ENCODE peak calls at places on chromosomes 5 and 9, in five cellular contexts. One of them, this sample, is unnamed.

GRCh38 chr9:100601216-100601615 is 23.3 kb downstream of the CAVIN4 start:
- DNase-seq in gastrocnemius medialis: no peak
- DNase-seq in heart right ventricle: peak; percentile 25
- DNase-seq in fibroblast of the aortic adventitia: peak; percentile 63
- DNase-seq in transverse colon: peak; percentile 49
- DNase-seq in this sample: peak; percentile 56

GRCh38 chr9:84975926-84976325 is 306.4 kb downstream of the NTRK2 start:
- DNase-seq in gastrocnemius medialis: no peak
- DNase-seq in heart right ventricle: no peak
- DNase-seq in fibroblast of the aortic adventitia: no peak
- DNase-seq in transverse colon: no peak
- DNase-seq in this sample: no peak

GRCh38 chr5:56011835-56012234 is 17.1 kb upstream of the IL6ST start:
- DNase-seq in gastrocnemius medialis: no peak
- DNase-seq in heart right ventricle: no peak
- DNase-seq in fibroblast of the aortic adventitia: peak; percentile 96
- DNase-seq in transverse colon: no peak
- DNase-seq in this sample: peak; percentile 92

GRCh38 chr9:92650839-92651621 is 18.9 kb downstream of the IPPK start:
- DNase-seq in gastrocnemius medialis: no peak
- DNase-seq in heart right ventricle: peak; percentile 57
- DNase-seq in fibroblast of the aortic adventitia: peak; percentile 95
- DNase-seq in transverse colon: peak; percentile 25
- DNase-seq in this sample: peak; percentile 90

GRCh38 chr5:151027961-151028479 is 7.6 kb downstream of the GPX3 start:
- DNase-seq in gastrocnemius medialis: no peak
- DNase-seq in heart right ventricle: no peak
- DNase-seq in fibroblast of the aortic adventitia: no peak
- DNase-seq in transverse colon: no peak
- DNase-seq in this sample: no peak

GRCh38 chr9:899440-900184 is 58.1 kb downstream of the DMRT1 start:
- DNase-seq in gastrocnemius medialis: no peak
- DNase-seq in heart right ventricle: no peak
- DNase-seq in fibroblast of the aortic adventitia: no peak
- DNase-seq in transverse colon: peak; percentile 14
- DNase-seq in this sample: no peak

GRCh38 chr9:98903938-98904560 is 39.7 kb upstream of the COL15A1 start:
- DNase-seq in gastrocnemius medialis: peak; percentile 32
- DNase-seq in heart right ventricle: peak; percentile 47
- DNase-seq in fibroblast of the aortic adventitia: no peak
- DNase-seq in transverse colon: no peak
- DNase-seq in this sample: no peak

GRCh38 chr9:101566904-101567724 is 27.7 kb downstream of the PPP3R2 start:
- DNase-seq in gastrocnemius medialis: no peak
- DNase-seq in heart right ventricle: no peak
- DNase-seq in fibroblast of the aortic adventitia: peak; percentile 39
- DNase-seq in transverse colon: no peak
- DNase-seq in this sample: no peak

GRCh38 chr9:93094294-93095204 is 1.5 kb upstream of the CARD19 start:
- DNase-seq in gastrocnemius medialis: no peak
- DNase-seq in heart right ventricle: peak; percentile 70
- DNase-seq in fibroblast of the aortic adventitia: no peak
- DNase-seq in transverse colon: peak; percentile 63
- DNase-seq in this sample: peak; percentile 60

GRCh38 chr9:121769939-121770338 is 118.5 kb downstream of the DAB2IP start:
- DNase-seq in gastrocnemius medialis: no peak
- DNase-seq in heart right ventricle: no peak
- DNase-seq in fibroblast of the aortic adventitia: no peak
- DNase-seq in transverse colon: no peak
- DNase-seq in this sample: no peak

GRCh38 chr9:85212209-85212608 is 529.5 kb downstream of the AGTPBP1 start:
- DNase-seq in gastrocnemius medialis: no peak
- DNase-seq in heart right ventricle: no peak
- DNase-seq in fibroblast of the aortic adventitia: peak; percentile 53
- DNase-seq in transverse colon: no peak
- DNase-seq in this sample: peak; percentile 22

GRCh38 chr9:97440160-97440559 is 28.3 kb downstream of the TDRD7 start:
- DNase-seq in gastrocnemius medialis: no peak
- DNase-seq in heart right ventricle: no peak
- DNase-seq in fibroblast of the aortic adventitia: no peak
- DNase-seq in transverse colon: no peak
- DNase-seq in this sample: no peak

GRCh38 chr5:150401076-150401375 is 11.7 kb downstream of the CD74 start:
- DNase-seq in gastrocnemius medialis: no peak
- DNase-seq in heart right ventricle: no peak
- DNase-seq in fibroblast of the aortic adventitia: no peak
- DNase-seq in transverse colon: no peak
- DNase-seq in this sample: peak; percentile 42

GRCh38 chr9:130845901-130846381 is 10.9 kb downstream of the ABL1 start:
- DNase-seq in gastrocnemius medialis: no peak
- DNase-seq in heart right ventricle: peak; percentile 63
- DNase-seq in fibroblast of the aortic adventitia: peak; percentile 89
- DNase-seq in transverse colon: no peak
- DNase-seq in this sample: peak; percentile 71

GRCh38 chr5:140111043-140111858 is 2.7 kb upstream of the PURA start:
- DNase-seq in gastrocnemius medialis: no peak
- DNase-seq in heart right ventricle: no peak
- DNase-seq in fibroblast of the aortic adventitia: no peak
- DNase-seq in transverse colon: no peak
- DNase-seq in this sample: no peak

GRCh38 chr9:129910628-129911567 is 75.6 kb downstream of the USP20 start:
- DNase-seq in gastrocnemius medialis: no peak
- DNase-seq in heart right ventricle: no peak
- DNase-seq in fibroblast of the aortic adventitia: peak; percentile 100
- DNase-seq in transverse colon: no peak
- DNase-seq in this sample: peak; percentile 89

GRCh38 chr9:126413470-126414051 is 86.9 kb downstream of the MVB12B start:
- DNase-seq in gastrocnemius medialis: no peak
- DNase-seq in heart right ventricle: no peak
- DNase-seq in fibroblast of the aortic adventitia: no peak
- DNase-seq in transverse colon: no peak
- DNase-seq in this sample: no peak

GRCh38 chr5:38208782-38209378 is 49.5 kb upstream of the EGFLAM start:
- DNase-seq in gastrocnemius medialis: no peak
- DNase-seq in heart right ventricle: peak; percentile 22
- DNase-seq in fibroblast of the aortic adventitia: peak; percentile 49
- DNase-seq in transverse colon: no peak
- DNase-seq in this sample: no peak

GRCh38 chr5:27652505-27652904 is 614.1 kb upstream of the CDH9 start:
- DNase-seq in gastrocnemius medialis: no peak
- DNase-seq in heart right ventricle: no peak
- DNase-seq in fibroblast of the aortic adventitia: no peak
- DNase-seq in transverse colon: no peak
- DNase-seq in this sample: no peak

GRCh38 chr5:152146566-152146965 is 221.9 kb upstream of the GLRA1 start:
- DNase-seq in gastrocnemius medialis: no peak
- DNase-seq in heart right ventricle: no peak
- DNase-seq in fibroblast of the aortic adventitia: no peak
- DNase-seq in transverse colon: no peak
- DNase-seq in this sample: no peak

GRCh38 chr5:177416334-177416733 is 7.0 kb upstream of the F12 start:
- DNase-seq in gastrocnemius medialis: no peak
- DNase-seq in heart right ventricle: no peak
- DNase-seq in fibroblast of the aortic adventitia: peak; percentile 26
- DNase-seq in transverse colon: peak; percentile 61
- DNase-seq in this sample: peak; percentile 75

GRCh38 chr5:124439609-124440008 is 306.8 kb downstream of the ZNF608 start:
- DNase-seq in gastrocnemius medialis: no peak
- DNase-seq in heart right ventricle: no peak
- DNase-seq in fibroblast of the aortic adventitia: no peak
- DNase-seq in transverse colon: no peak
- DNase-seq in this sample: no peak

GRCh38 chr5:107464876-107465275 is 205.9 kb downstream of the EFNA5 start:
- DNase-seq in gastrocnemius medialis: no peak
- DNase-seq in heart right ventricle: no peak
- DNase-seq in fibroblast of the aortic adventitia: no peak
- DNase-seq in transverse colon: no peak
- DNase-seq in this sample: no peak

GRCh38 chr5:159181152-159181551 is 28.2 kb downstream of the RNF145 start:
- DNase-seq in gastrocnemius medialis: no peak
- DNase-seq in heart right ventricle: no peak
- DNase-seq in fibroblast of the aortic adventitia: no peak
- DNase-seq in transverse colon: no peak
- DNase-seq in this sample: no peak

GRCh38 chr9:129383005-129383414 is 204.9 kb upstream of the IER5L start:
- DNase-seq in gastrocnemius medialis: peak; percentile 30
- DNase-seq in heart right ventricle: peak; percentile 28
- DNase-seq in fibroblast of the aortic adventitia: no peak
- DNase-seq in transverse colon: peak; percentile 86
- DNase-seq in this sample: peak; percentile 90

GRCh38 chr5:95942968-95943367 is 18.7 kb downstream of the ELL2 start:
- DNase-seq in gastrocnemius medialis: no peak
- DNase-seq in heart right ventricle: no peak
- DNase-seq in fibroblast of the aortic adventitia: no peak
- DNase-seq in transverse colon: no peak
- DNase-seq in this sample: no peak

GRCh38 chr9:135035781-135036760 is 51.4 kb upstream of the OLFM1 start:
- DNase-seq in gastrocnemius medialis: no peak
- DNase-seq in heart right ventricle: no peak
- DNase-seq in fibroblast of the aortic adventitia: no peak
- DNase-seq in transverse colon: no peak
- DNase-seq in this sample: peak; percentile 77

GRCh38 chr5:93899026-93899600 is 157.7 kb upstream of the POU5F2 start:
- DNase-seq in gastrocnemius medialis: no peak
- DNase-seq in heart right ventricle: no peak
- DNase-seq in fibroblast of the aortic adventitia: no peak
- DNase-seq in transverse colon: no peak
- DNase-seq in this sample: no peak

GRCh38 chr5:18653216-18653752 is 1019.0 kb downstream of the TAF11L14 start:
- DNase-seq in gastrocnemius medialis: no peak
- DNase-seq in heart right ventricle: no peak
- DNase-seq in fibroblast of the aortic adventitia: no peak
- DNase-seq in transverse colon: no peak
- DNase-seq in this sample: no peak

GRCh38 chr5:143219696-143220095 is 183.8 kb downstream of the NR3C1 start:
- DNase-seq in gastrocnemius medialis: no peak
- DNase-seq in heart right ventricle: no peak
- DNase-seq in fibroblast of the aortic adventitia: peak; percentile 65
- DNase-seq in transverse colon: no peak
- DNase-seq in this sample: no peak
- TF ChIP-seq CTCF in gastrocnemius medialis: no peak
- TF ChIP-seq CTCF in heart right ventricle: no peak
- TF ChIP-seq CTCF in fibroblast of the aortic adventitia: no peak
- TF ChIP-seq CTCF in transverse colon: no peak
- TF ChIP-seq CTCF in this sample: no peak

DNA sequence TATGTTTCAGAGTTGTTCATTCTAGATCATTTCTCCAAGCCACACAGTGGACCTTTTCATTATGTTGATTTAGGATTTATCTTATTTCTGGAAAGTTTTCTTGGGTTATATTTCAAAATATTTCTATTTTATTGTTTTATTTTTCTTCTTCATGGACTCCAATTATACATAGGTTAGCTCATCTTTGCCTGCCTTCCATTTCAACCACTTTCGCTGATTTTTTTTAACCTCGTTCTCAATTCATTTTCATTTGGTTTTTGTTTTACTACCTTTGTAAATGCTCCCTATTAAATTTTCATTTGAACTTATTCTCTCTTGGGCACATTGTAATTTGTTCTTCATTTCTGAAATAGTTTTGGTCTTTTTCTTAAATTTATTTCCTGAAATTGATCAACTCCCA is 169.0 kb upstream of the PITX1 start:
- DNase-seq in gastrocnemius medialis: no peak
- DNase-seq in heart right ventricle: no peak
- DNase-seq in fibroblast of the aortic adventitia: no peak
- DNase-seq in transverse colon: no peak
- DNase-seq in this sample: no peak
- TF ChIP-seq CTCF in gastrocnemius medialis: no peak
- TF ChIP-seq CTCF in heart right ventricle: no peak
- TF ChIP-seq CTCF in fibroblast of the aortic adventitia: no peak
- TF ChIP-seq CTCF in transverse colon: no peak
- TF ChIP-seq CTCF in this sample: no peak

GRCh38 chr5:35640623-35641022 is 23.0 kb downstream of the SPEF2 start:
- DNase-seq in gastrocnemius medialis: no peak
- DNase-seq in heart right ventricle: no peak
- DNase-seq in fibroblast of the aortic adventitia: peak; percentile 2
- DNase-seq in transverse colon: no peak
- DNase-seq in this sample: no peak

GRCh38 chr5:35647128-35647527 is 29.5 kb downstream of the SPEF2 start:
- DNase-seq in gastrocnemius medialis: no peak
- DNase-seq in heart right ventricle: no peak
- DNase-seq in fibroblast of the aortic adventitia: no peak
- DNase-seq in transverse colon: no peak
- DNase-seq in this sample: no peak

GRCh38 chr5:35647712-35648111 is 30.0 kb downstream of the SPEF2 start:
- DNase-seq in gastrocnemius medialis: no peak
- DNase-seq in heart right ventricle: no peak
- DNase-seq in fibroblast of the aortic adventitia: no peak
- DNase-seq in transverse colon: no peak
- DNase-seq in this sample: no peak

DNA sequence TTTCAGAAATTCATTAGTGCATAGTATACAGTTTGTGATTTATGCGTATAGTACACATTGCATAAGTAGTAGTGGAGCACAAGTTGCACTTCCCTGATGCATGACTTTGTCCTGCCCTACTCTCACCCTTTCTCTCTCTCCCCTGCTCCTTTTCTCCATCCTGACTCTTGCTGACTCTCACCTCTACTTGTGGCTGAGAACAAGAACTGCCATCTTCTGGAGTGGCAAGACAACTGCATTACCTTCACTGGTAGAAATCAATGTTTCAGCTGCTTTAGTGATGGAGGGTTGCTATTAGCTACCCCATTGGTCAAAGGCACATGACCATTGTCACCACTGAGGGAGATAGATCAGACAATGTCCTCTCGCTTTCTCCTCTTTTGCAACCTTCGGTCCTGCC is 26.9 kb downstream of the SPEF2 start:
- DNase-seq in gastrocnemius medialis: no peak
- DNase-seq in heart right ventricle: no peak
- DNase-seq in fibroblast of the aortic adventitia: no peak
- DNase-seq in transverse colon: no peak
- DNase-seq in this sample: no peak
- TF ChIP-seq CTCF in gastrocnemius medialis: no peak
- TF ChIP-seq CTCF in heart right ventricle: no peak
- TF ChIP-seq CTCF in fibroblast of the aortic adventitia: no peak
- TF ChIP-seq CTCF in transverse colon: no peak
- TF ChIP-seq CTCF in this sample: peak; percentile 23

GRCh38 chr9:88378317-88378716 is 9.9 kb upstream of the SPIN1 start:
- DNase-seq in gastrocnemius medialis: no peak
- DNase-seq in heart right ventricle: no peak
- DNase-seq in fibroblast of the aortic adventitia: no peak
- DNase-seq in transverse colon: no peak
- DNase-seq in this sample: peak; percentile 49
- TF ChIP-seq CTCF in gastrocnemius medialis: no peak
- TF ChIP-seq CTCF in heart right ventricle: no peak
- TF ChIP-seq CTCF in fibroblast of the aortic adventitia: peak; percentile 15
- TF ChIP-seq CTCF in transverse colon: no peak
- TF ChIP-seq CTCF in this sample: peak; percentile 23